ENCODE peak calls at places on chromosomes 12 and 14, in six cellular contexts. One of them, this sample, is unnamed.
A peak's percentile ranks its signal among the peaks of the same experiment; 100 is the strongest.

GRCh38 chr12:123075591-123076171 is 75.2 kb downstream of the PITPNM2 start:
- DNase-seq in activated CD8-positive, alpha-beta T cell treated with anti-CD3 and anti-CD28 coated beads, Interleukin-2, amount 10 ng/mL, durations not matched to agents 7 days and 5 days: peak; percentile 90
- DNase-seq in GF-D8: no peak
- DNase-seq in AG20443: no peak
- DNase-seq in activated T-helper 1 cell treated with anti-CD3 and anti-CD28 coated beads, Interleukin-12 subunit alpha, Interleukin-12 subunit beta, Interleukin-2, Interleukin-4 antibody, amounts not matched to agents 30 ng/mL and 10 ng/mL and 1 ng/mL, durations not matched to agents 14 hours and 24 hours and 36 hours: peak; percentile 81
- DNase-seq in activated B cell treated with CpG ODN at 0.5 μM for 24 hours: no peak
- DNase-seq in this sample: peak; percentile 60

GRCh38 chr14:61284001-61284400 is 2.9 kb upstream of the TMEM30B start:
- DNase-seq in activated CD8-positive, alpha-beta T cell treated with anti-CD3 and anti-CD28 coated beads, Interleukin-2, amount 10 ng/mL, durations not matched to agents 7 days and 5 days: no peak
- DNase-seq in activated T-helper 1 cell treated with anti-CD3 and anti-CD28 coated beads, Interleukin-12 subunit alpha, Interleukin-12 subunit beta, Interleukin-2, Interleukin-4 antibody, amounts not matched to agents 30 ng/mL and 10 ng/mL and 1 ng/mL, durations not matched to agents 14 hours and 24 hours and 36 hours: no peak
- DNase-seq in activated B cell treated with CpG ODN at 0.5 μM for 24 hours: no peak
- DNase-seq in AG20443: no peak
- DNase-seq in GF-D8: no peak
- DNase-seq in this sample: no peak

GRCh38 chr14:44866322-44866721 is 95.4 kb downstream of the KLHL28 start:
- DNase-seq in activated CD8-positive, alpha-beta T cell treated with anti-CD3 and anti-CD28 coated beads, Interleukin-2, amount 10 ng/mL, durations not matched to agents 7 days and 5 days: no peak
- DNase-seq in AG20443: no peak
- DNase-seq in activated B cell treated with CpG ODN at 0.5 μM for 24 hours: no peak
- DNase-seq in GF-D8: no peak
- DNase-seq in activated T-helper 1 cell treated with anti-CD3 and anti-CD28 coated beads, Interleukin-12 subunit alpha, Interleukin-12 subunit beta, Interleukin-2, Interleukin-4 antibody, amounts not matched to agents 30 ng/mL and 10 ng/mL and 1 ng/mL, durations not matched to agents 14 hours and 24 hours and 36 hours: no peak
- DNase-seq in this sample: no peak

GRCh38 chr14:81582420-81582819 is 48.8 kb upstream of the SEL1L start:
- DNase-seq in GF-D8: no peak
- DNase-seq in activated CD8-positive, alpha-beta T cell treated with anti-CD3 and anti-CD28 coated beads, Interleukin-2, amount 10 ng/mL, durations not matched to agents 7 days and 5 days: no peak
- DNase-seq in activated T-helper 1 cell treated with anti-CD3 and anti-CD28 coated beads, Interleukin-12 subunit alpha, Interleukin-12 subunit beta, Interleukin-2, Interleukin-4 antibody, amounts not matched to agents 30 ng/mL and 10 ng/mL and 1 ng/mL, durations not matched to agents 14 hours and 24 hours and 36 hours: no peak
- DNase-seq in activated B cell treated with CpG ODN at 0.5 μM for 24 hours: no peak
- DNase-seq in AG20443: no peak
- DNase-seq in this sample: no peak

GRCh38 chr12:48220701-48221100 is 17.6 kb upstream of the OR10AD1 start:
- DNase-seq in GF-D8: no peak
- DNase-seq in activated B cell treated with CpG ODN at 0.5 μM for 24 hours: no peak
- DNase-seq in activated CD8-positive, alpha-beta T cell treated with anti-CD3 and anti-CD28 coated beads, Interleukin-2, amount 10 ng/mL, durations not matched to agents 7 days and 5 days: no peak
- DNase-seq in activated T-helper 1 cell treated with anti-CD3 and anti-CD28 coated beads, Interleukin-12 subunit alpha, Interleukin-12 subunit beta, Interleukin-2, Interleukin-4 antibody, amounts not matched to agents 30 ng/mL and 10 ng/mL and 1 ng/mL, durations not matched to agents 14 hours and 24 hours and 36 hours: no peak
- DNase-seq in AG20443: no peak
- DNase-seq in this sample: no peak

GRCh38 chr12:131094831-131095805 is 141.4 kb downstream of the ADGRD1 start:
- DNase-seq in GF-D8: no peak
- DNase-seq in AG20443: no peak
- DNase-seq in activated CD8-positive, alpha-beta T cell treated with anti-CD3 and anti-CD28 coated beads, Interleukin-2, amount 10 ng/mL, durations not matched to agents 7 days and 5 days: no peak
- DNase-seq in activated B cell treated with CpG ODN at 0.5 μM for 24 hours: peak; percentile 2
- DNase-seq in activated T-helper 1 cell treated with anti-CD3 and anti-CD28 coated beads, Interleukin-12 subunit alpha, Interleukin-12 subunit beta, Interleukin-2, Interleukin-4 antibody, amounts not matched to agents 30 ng/mL and 10 ng/mL and 1 ng/mL, durations not matched to agents 14 hours and 24 hours and 36 hours: no peak
- DNase-seq in this sample: no peak

GRCh38 chr12:93803408-93803807 is 126.2 kb downstream of the CRADD start:
- DNase-seq in activated B cell treated with CpG ODN at 0.5 μM for 24 hours: no peak
- DNase-seq in activated T-helper 1 cell treated with anti-CD3 and anti-CD28 coated beads, Interleukin-12 subunit alpha, Interleukin-12 subunit beta, Interleukin-2, Interleukin-4 antibody, amounts not matched to agents 30 ng/mL and 10 ng/mL and 1 ng/mL, durations not matched to agents 14 hours and 24 hours and 36 hours: no peak
- DNase-seq in AG20443: peak; percentile 67
- DNase-seq in activated CD8-positive, alpha-beta T cell treated with anti-CD3 and anti-CD28 coated beads, Interleukin-2, amount 10 ng/mL, durations not matched to agents 7 days and 5 days: no peak
- DNase-seq in GF-D8: no peak
- DNase-seq in this sample: no peak

GRCh38 chr12:12405882-12406281 is 49.0 kb downstream of the BORCS5 start:
- DNase-seq in activated CD8-positive, alpha-beta T cell treated with anti-CD3 and anti-CD28 coated beads, Interleukin-2, amount 10 ng/mL, durations not matched to agents 7 days and 5 days: no peak
- DNase-seq in GF-D8: no peak
- DNase-seq in activated B cell treated with CpG ODN at 0.5 μM for 24 hours: no peak
- DNase-seq in activated T-helper 1 cell treated with anti-CD3 and anti-CD28 coated beads, Interleukin-12 subunit alpha, Interleukin-12 subunit beta, Interleukin-2, Interleukin-4 antibody, amounts not matched to agents 30 ng/mL and 10 ng/mL and 1 ng/mL, durations not matched to agents 14 hours and 24 hours and 36 hours: no peak
- DNase-seq in AG20443: peak; percentile 23
- DNase-seq in this sample: no peak

GRCh38 chr14:75258079-75258802 is 20.4 kb upstream of the FOS start:
- DNase-seq in GF-D8: no peak
- DNase-seq in AG20443: peak; percentile 59
- DNase-seq in activated B cell treated with CpG ODN at 0.5 μM for 24 hours: no peak
- DNase-seq in activated T-helper 1 cell treated with anti-CD3 and anti-CD28 coated beads, Interleukin-12 subunit alpha, Interleukin-12 subunit beta, Interleukin-2, Interleukin-4 antibody, amounts not matched to agents 30 ng/mL and 10 ng/mL and 1 ng/mL, durations not matched to agents 14 hours and 24 hours and 36 hours: no peak
- DNase-seq in activated CD8-positive, alpha-beta T cell treated with anti-CD3 and anti-CD28 coated beads, Interleukin-2, amount 10 ng/mL, durations not matched to agents 7 days and 5 days: no peak
- DNase-seq in this sample: no peak

GRCh38 chr12:111598637-111599458 is at the start of gene ATXN2:
- DNase-seq in activated CD8-positive, alpha-beta T cell treated with anti-CD3 and anti-CD28 coated beads, Interleukin-2, amount 10 ng/mL, durations not matched to agents 7 days and 5 days: peak; percentile 70
- DNase-seq in activated B cell treated with CpG ODN at 0.5 μM for 24 hours: peak; percentile 42
- DNase-seq in GF-D8: peak; percentile 51
- DNase-seq in AG20443: peak; percentile 94
- DNase-seq in activated T-helper 1 cell treated with anti-CD3 and anti-CD28 coated beads, Interleukin-12 subunit alpha, Interleukin-12 subunit beta, Interleukin-2, Interleukin-4 antibody, amounts not matched to agents 30 ng/mL and 10 ng/mL and 1 ng/mL, durations not matched to agents 14 hours and 24 hours and 36 hours: no peak
- DNase-seq in this sample: peak; percentile 86

GRCh38 chr14:99756796-99757195 is 36.4 kb upstream of the EML1 start:
- DNase-seq in activated CD8-positive, alpha-beta T cell treated with anti-CD3 and anti-CD28 coated beads, Interleukin-2, amount 10 ng/mL, durations not matched to agents 7 days and 5 days: no peak
- DNase-seq in activated B cell treated with CpG ODN at 0.5 μM for 24 hours: no peak
- DNase-seq in AG20443: no peak
- DNase-seq in GF-D8: no peak
- DNase-seq in activated T-helper 1 cell treated with anti-CD3 and anti-CD28 coated beads, Interleukin-12 subunit alpha, Interleukin-12 subunit beta, Interleukin-2, Interleukin-4 antibody, amounts not matched to agents 30 ng/mL and 10 ng/mL and 1 ng/mL, durations not matched to agents 14 hours and 24 hours and 36 hours: no peak
- DNase-seq in this sample: no peak

GRCh38 chr14:104200591-104200990 is 62.2 kb downstream of the KIF26A start:
- DNase-seq in activated T-helper 1 cell treated with anti-CD3 and anti-CD28 coated beads, Interleukin-12 subunit alpha, Interleukin-12 subunit beta, Interleukin-2, Interleukin-4 antibody, amounts not matched to agents 30 ng/mL and 10 ng/mL and 1 ng/mL, durations not matched to agents 14 hours and 24 hours and 36 hours: no peak
- DNase-seq in GF-D8: no peak
- DNase-seq in AG20443: no peak
- DNase-seq in activated CD8-positive, alpha-beta T cell treated with anti-CD3 and anti-CD28 coated beads, Interleukin-2, amount 10 ng/mL, durations not matched to agents 7 days and 5 days: no peak
- DNase-seq in activated B cell treated with CpG ODN at 0.5 μM for 24 hours: no peak
- DNase-seq in this sample: no peak

GRCh38 chr14:54676822-54677708 is 110.1 kb downstream of the SAMD4A start:
- DNase-seq in activated T-helper 1 cell treated with anti-CD3 and anti-CD28 coated beads, Interleukin-12 subunit alpha, Interleukin-12 subunit beta, Interleukin-2, Interleukin-4 antibody, amounts not matched to agents 30 ng/mL and 10 ng/mL and 1 ng/mL, durations not matched to agents 14 hours and 24 hours and 36 hours: no peak
- DNase-seq in AG20443: peak; percentile 87
- DNase-seq in activated B cell treated with CpG ODN at 0.5 μM for 24 hours: no peak
- DNase-seq in GF-D8: no peak
- DNase-seq in activated CD8-positive, alpha-beta T cell treated with anti-CD3 and anti-CD28 coated beads, Interleukin-2, amount 10 ng/mL, durations not matched to agents 7 days and 5 days: no peak
- DNase-seq in this sample: peak; percentile 62

GRCh38 chr12:40106655-40107054 is 774 bp upstream of the SLC2A13 start:
- DNase-seq in activated CD8-positive, alpha-beta T cell treated with anti-CD3 and anti-CD28 coated beads, Interleukin-2, amount 10 ng/mL, durations not matched to agents 7 days and 5 days: no peak
- DNase-seq in AG20443: no peak
- DNase-seq in activated B cell treated with CpG ODN at 0.5 μM for 24 hours: no peak
- DNase-seq in activated T-helper 1 cell treated with anti-CD3 and anti-CD28 coated beads, Interleukin-12 subunit alpha, Interleukin-12 subunit beta, Interleukin-2, Interleukin-4 antibody, amounts not matched to agents 30 ng/mL and 10 ng/mL and 1 ng/mL, durations not matched to agents 14 hours and 24 hours and 36 hours: no peak
- DNase-seq in GF-D8: no peak
- DNase-seq in this sample: no peak

GRCh38 chr14:75041613-75042012 is 9.7 kb downstream of the MLH3 start:
- DNase-seq in activated B cell treated with CpG ODN at 0.5 μM for 24 hours: no peak
- DNase-seq in activated CD8-positive, alpha-beta T cell treated with anti-CD3 and anti-CD28 coated beads, Interleukin-2, amount 10 ng/mL, durations not matched to agents 7 days and 5 days: no peak
- DNase-seq in activated T-helper 1 cell treated with anti-CD3 and anti-CD28 coated beads, Interleukin-12 subunit alpha, Interleukin-12 subunit beta, Interleukin-2, Interleukin-4 antibody, amounts not matched to agents 30 ng/mL and 10 ng/mL and 1 ng/mL, durations not matched to agents 14 hours and 24 hours and 36 hours: no peak
- DNase-seq in AG20443: no peak
- DNase-seq in GF-D8: no peak
- DNase-seq in this sample: no peak

GRCh38 chr14:29927596-29928341 is at the start of gene PRKD1:
- DNase-seq in AG20443: peak; percentile 90
- DNase-seq in activated B cell treated with CpG ODN at 0.5 μM for 24 hours: peak; percentile 32
- DNase-seq in GF-D8: no peak
- DNase-seq in activated T-helper 1 cell treated with anti-CD3 and anti-CD28 coated beads, Interleukin-12 subunit alpha, Interleukin-12 subunit beta, Interleukin-2, Interleukin-4 antibody, amounts not matched to agents 30 ng/mL and 10 ng/mL and 1 ng/mL, durations not matched to agents 14 hours and 24 hours and 36 hours: no peak
- DNase-seq in activated CD8-positive, alpha-beta T cell treated with anti-CD3 and anti-CD28 coated beads, Interleukin-2, amount 10 ng/mL, durations not matched to agents 7 days and 5 days: no peak
- DNase-seq in this sample: peak; percentile 77

GRCh38 chr12:85413266-85413665 is 133.2 kb downstream of the ALX1 start:
- DNase-seq in activated T-helper 1 cell treated with anti-CD3 and anti-CD28 coated beads, Interleukin-12 subunit alpha, Interleukin-12 subunit beta, Interleukin-2, Interleukin-4 antibody, amounts not matched to agents 30 ng/mL and 10 ng/mL and 1 ng/mL, durations not matched to agents 14 hours and 24 hours and 36 hours: no peak
- DNase-seq in GF-D8: no peak
- DNase-seq in AG20443: no peak
- DNase-seq in activated B cell treated with CpG ODN at 0.5 μM for 24 hours: no peak
- DNase-seq in activated CD8-positive, alpha-beta T cell treated with anti-CD3 and anti-CD28 coated beads, Interleukin-2, amount 10 ng/mL, durations not matched to agents 7 days and 5 days: no peak
- DNase-seq in this sample: no peak

This sample was measured in heart left ventricle.